ENCODE peak calls at places on chromosomes 1 and 21, in four cellular contexts. D is IMR-90, Y is K562, Z is GM12878. N is an unnamed sample.

GRCh38 chr1:43648448-43648847 is 1.5 kb upstream of the KDM4A start:
- DNase-seq in Y (no peak), Z (no peak), D (no peak), N (no peak)

GRCh38 chr1:185314416-185314815 is 2.6 kb downstream of the IVNS1ABP start:
- DNase-seq in Y (no peak), D (no peak), Z (no peak), N (no peak)

GRCh38 chr1:165773324-165773965 is 4.8 kb upstream of the TMCO1 start:
- DNase-seq in D (peak), Y (no peak), Z (no peak), N (no peak)

GRCh38 chr1:243890576-243890975 is 40.5 kb upstream of the AKT3 start:
- DNase-seq in Z (no peak), Y (no peak), D (peak), N (peak)

GRCh38 chr1:17010601-17011438 is 908 bp downstream of the ATP13A2 start:
- DNase-seq in Z (no peak), Y (peak), D (peak), N (peak)

GRCh38 chr1:12610305-12610935 is 7.6 kb downstream of the DHRS3 start:
- DNase-seq in Z (no peak), D (peak), Y (no peak), N (no peak)

GRCh38 chr1:180117764-180118116 is 36.9 kb upstream of the QSOX1 start:
- DNase-seq in Z (no peak), D (peak), Y (no peak), N (no peak)

GRCh38 chr1:101199637-101199982 is 37.2 kb upstream of the S1PR1 start:
- DNase-seq in D (no peak), Z (no peak), Y (no peak), N (no peak)

GRCh38 chr1:205920861-205921558 is 22.2 kb downstream of the SLC26A9 start:
- DNase-seq in Y (no peak), D (no peak), Z (no peak), N (no peak)

GRCh38 chr1:53736290-53736689 is 2.7 kb downstream of the GLIS1 start:
- DNase-seq in Z (no peak), Y (no peak), D (peak), N (no peak)

GRCh38 chr1:38256072-38256471 is 209.5 kb upstream of the POU3F1 start:
- DNase-seq in Z (no peak), Y (no peak), D (no peak), N (no peak)

GRCh38 chr21:45891388-45892155 is 90.0 kb upstream of the COL6A1 start:
- DNase-seq in D (peak), Z (no peak), Y (no peak), N (peak)

GRCh38 chr1:160351629-160352028 is 8.4 kb downstream of the NCSTN start:
- DNase-seq in Z (no peak), D (no peak), Y (no peak), N (no peak)

GRCh38 chr1:111747282-111747734 is 8.1 kb upstream of the INKA2 start:
- DNase-seq in D (peak), Z (no peak), Y (peak), N (peak)

GRCh38 chr1:220954321-220954720 is 75.1 kb downstream of the HLX start:
- DNase-seq in Y (no peak), D (no peak), Z (no peak), N (no peak)

GRCh38 chr1:29121951-29122661 is 1.6 kb downstream of the TMEM200B start:
- DNase-seq in Y (no peak), Z (no peak), D (peak), N (peak)

GRCh38 chr1:190754769-190755168 is 277.1 kb upstream of the BRINP3 start:
- DNase-seq in Z (no peak), Y (no peak), D (peak), N (peak)

GRCh38 chr1:204571631-204572030 is 55.4 kb downstream of the MDM4 start:
- DNase-seq in D (no peak), Y (no peak), Z (no peak), N (no peak)

GRCh38 chr1:30027247-30027646 is 696.1 kb downstream of the MATN1 start:
- DNase-seq in Y (no peak), Z (no peak), D (no peak), N (no peak)

GRCh38 chr1:52634111-52634510 is 1.1 kb downstream of the SHISAL2A start:
- DNase-seq in Y (no peak), Z (no peak), D (no peak), N (no peak)
- H2AFZ ChIP-seq in Y (no peak), Z (no peak), D (no peak), N (no peak)

DNA sequence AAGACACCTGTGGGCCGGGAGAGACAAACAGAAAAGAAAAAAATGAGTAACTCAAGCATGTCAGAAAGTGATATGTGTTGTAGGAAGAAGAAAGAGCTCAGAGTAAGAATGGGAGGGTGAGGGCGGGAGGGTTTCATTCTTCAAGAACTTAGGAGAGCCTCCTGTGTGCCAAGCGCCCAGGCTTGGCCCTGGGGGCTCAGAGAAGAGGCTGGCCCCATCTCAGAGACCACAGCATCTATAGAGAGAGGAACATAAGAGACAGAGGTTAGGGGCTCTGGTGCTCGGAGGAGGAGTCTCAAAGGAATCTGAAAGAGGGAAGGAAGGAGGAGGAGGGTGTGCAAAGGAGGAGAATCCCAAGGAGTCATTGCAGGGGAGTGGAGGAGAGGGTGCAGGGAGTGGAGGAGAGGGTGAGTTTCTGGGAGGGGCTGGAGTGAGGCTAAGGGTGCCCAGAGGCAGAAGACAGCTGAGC is 221.4 kb upstream of the VAMP3 start:
- DNase-seq in Y (no peak), D (peak), Z (no peak), N (no peak)
- TF ChIP-seq RCOR1 in Y (no peak), D (no peak), Z (no peak), N (no peak)

GRCh38 chr1:106207185-106207584 is 849.3 kb upstream of the PRMT6 start:
- DNase-seq in D (no peak), Y (no peak), Z (no peak), N (peak)
- H2AFZ ChIP-seq in D (no peak), Y (no peak), Z (no peak), N (no peak)

GRCh38 chr1:155184835-155185782 is 11.5 kb downstream of the TRIM46 start:
- DNase-seq in Z (peak), Y (peak), D (no peak), N (peak)
- TF ChIP-seq RCOR1 in Z (no peak), Y (no peak), D (no peak), N (no peak)

GRCh38 chr21:26844258-26845065 is 747 bp downstream of the ADAMTS1 start:
- DNase-seq in Y (no peak), D (peak), Z (no peak), N (peak)
- H2AFZ ChIP-seq in Y (no peak), D (peak), Z (no peak), N (peak)

DNA sequence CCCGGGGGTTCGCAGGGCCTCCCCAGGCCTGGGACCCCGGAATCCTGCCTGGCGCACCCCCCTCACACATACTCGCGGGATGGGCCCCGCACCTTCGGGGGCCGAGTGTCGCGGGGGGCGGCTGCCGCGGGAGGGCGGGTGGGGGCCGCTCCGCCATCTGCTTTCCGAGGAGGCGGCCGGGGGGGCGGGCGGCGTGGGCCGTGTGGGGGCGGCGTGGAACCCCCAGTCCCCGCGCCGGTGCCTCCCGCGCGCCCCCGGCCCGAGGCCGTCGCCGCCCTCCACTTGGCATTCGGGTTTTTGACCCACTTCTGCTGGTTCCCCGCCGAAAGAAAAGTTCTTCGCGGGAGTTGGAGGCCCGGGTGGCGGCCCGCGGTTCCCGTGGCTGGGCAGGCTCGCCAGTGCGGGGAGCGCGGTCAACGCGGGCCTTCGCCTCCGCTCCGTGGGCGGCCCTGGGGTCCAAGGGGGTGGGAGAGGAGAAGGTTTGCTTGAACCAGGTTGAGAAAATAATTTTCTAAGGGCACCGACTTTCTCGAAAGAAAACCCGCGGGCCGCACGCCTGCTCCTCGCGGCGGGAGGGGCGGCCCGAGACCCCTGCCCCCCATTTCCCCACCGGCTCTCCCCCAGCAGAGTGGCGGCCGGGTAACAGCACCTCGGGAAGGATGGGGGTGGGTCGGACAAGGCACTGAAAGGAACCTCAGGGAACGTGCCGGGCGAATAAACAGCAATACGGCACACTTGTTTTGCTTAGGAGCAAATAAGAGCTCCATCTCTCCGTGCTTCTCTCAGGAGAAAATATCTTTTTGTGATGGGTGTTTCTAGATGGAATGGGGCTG is 1.6 kb downstream of the PHF13 start:
- DNase-seq in Y (no peak), D (no peak), Z (no peak), N (peak)
- TF ChIP-seq RCOR1 in Y (no peak), D (no peak), Z (no peak), N (no peak)